ENCODE peak calls at places on chromosomes 1 and 21, in four cellular contexts. One of them, this sample, is unnamed.

GRCh38 chr1:54403377-54403776 is 2.8 kb downstream of the SSBP3 start:
- DNase-seq in A549: no peak
- DNase-seq in IMR-90: no peak
- DNase-seq in GM12878: no peak
- DNase-seq in this sample: no peak

GRCh38 chr21:41683815-41684214 is 83.0 kb downstream of the RIPK4 start:
- DNase-seq in A549: no peak
- DNase-seq in IMR-90: no peak
- DNase-seq in GM12878: no peak
- DNase-seq in this sample: no peak

GRCh38 chr21:46122241-46122671 is 24.3 kb downstream of the COL6A2 start:
- DNase-seq in A549: peak; percentile 23
- DNase-seq in IMR-90: peak; percentile 78
- DNase-seq in GM12878: no peak
- DNase-seq in this sample: no peak

GRCh38 chr1:202578565-202578964 is 131.7 kb downstream of the SYT2 start:
- DNase-seq in A549: no peak
- DNase-seq in IMR-90: peak; percentile 50
- DNase-seq in GM12878: no peak
- DNase-seq in this sample: no peak

GRCh38 chr21:37281993-37282392 is 14.9 kb upstream of the VPS26C start:
- DNase-seq in A549: no peak
- DNase-seq in IMR-90: no peak
- DNase-seq in GM12878: no peak
- DNase-seq in this sample: no peak

GRCh38 chr1:221672160-221672762 is 69.6 kb downstream of the DUSP10 start:
- DNase-seq in A549: no peak
- DNase-seq in IMR-90: peak; percentile 86
- DNase-seq in GM12878: no peak
- DNase-seq in this sample: no peak

GRCh38 chr1:88900883-88901282 is 9.5 kb upstream of the GTF2B start:
- DNase-seq in A549: no peak
- DNase-seq in IMR-90: no peak
- DNase-seq in GM12878: no peak
- DNase-seq in this sample: no peak

GRCh38 chr1:93079685-93080141 is 630 bp downstream of the MTF2 start:
- DNase-seq in A549: no peak
- DNase-seq in IMR-90: no peak
- DNase-seq in GM12878: no peak
- DNase-seq in this sample: peak; percentile 62

GRCh38 chr1:1631793-1632420 is at the start of gene MMP23B:
- DNase-seq in A549: no peak
- DNase-seq in IMR-90: no peak
- DNase-seq in GM12878: no peak
- DNase-seq in this sample: no peak

GRCh38 chr1:77829851-77830250 is 50.4 kb downstream of the MIGA1 start:
- DNase-seq in A549: no peak
- DNase-seq in IMR-90: no peak
- DNase-seq in GM12878: no peak
- DNase-seq in this sample: no peak

GRCh38 chr1:150152182-150152536 is 2.4 kb downstream of the PLEKHO1 start:
- DNase-seq in A549: no peak
- DNase-seq in IMR-90: no peak
- DNase-seq in GM12878: no peak
- DNase-seq in this sample: no peak

GRCh38 chr1:174626031-174627020 is 178.6 kb downstream of the GPR52 start:
- DNase-seq in A549: no peak
- DNase-seq in IMR-90: peak; percentile 55
- DNase-seq in GM12878: no peak
- DNase-seq in this sample: no peak

GRCh38 chr21:45867671-45868081 is 113.9 kb upstream of the COL6A1 start:
- DNase-seq in A549: no peak
- DNase-seq in IMR-90: no peak
- DNase-seq in GM12878: no peak
- DNase-seq in this sample: no peak

GRCh38 chr21:14687277-14687642 is 141.1 kb upstream of the SAMSN1 start:
- DNase-seq in A549: no peak
- DNase-seq in IMR-90: no peak
- DNase-seq in GM12878: peak; percentile 71
- DNase-seq in this sample: no peak

GRCh38 chr1:978835-979743 is 2.8 kb downstream of the PERM1 start:
- DNase-seq in A549: no peak
- DNase-seq in IMR-90: no peak
- DNase-seq in GM12878: no peak
- DNase-seq in this sample: no peak

GRCh38 chr1:167357305-167357704 is 136.6 kb downstream of the POU2F1 start:
- DNase-seq in A549: no peak
- DNase-seq in IMR-90: no peak
- DNase-seq in GM12878: peak; percentile 9
- DNase-seq in this sample: no peak

GRCh38 chr21:18244721-18245486 is at the start of gene CHODL:
- DNase-seq in A549: no peak
- DNase-seq in IMR-90: no peak
- DNase-seq in GM12878: no peak
- DNase-seq in this sample: no peak

GRCh38 chr1:202351725-202352124 is 3.2 kb downstream of the PPP1R12B start:
- DNase-seq in A549: no peak
- DNase-seq in IMR-90: peak; percentile 17
- DNase-seq in GM12878: no peak
- DNase-seq in this sample: peak; percentile 31

GRCh38 chr1:18951818-18952391 is 4.6 kb downstream of the IFFO2 start:
- DNase-seq in A549: no peak
- DNase-seq in IMR-90: no peak
- DNase-seq in GM12878: peak; percentile 83
- DNase-seq in this sample: no peak

GRCh38 chr1:36962991-36963390 is 71.3 kb downstream of the GRIK3 start:
- DNase-seq in A549: no peak
- DNase-seq in IMR-90: no peak
- DNase-seq in GM12878: no peak
- DNase-seq in this sample: no peak

GRCh38 chr1:5810131-5810530 is 182.1 kb downstream of the NPHP4 start:
- DNase-seq in A549: no peak
- DNase-seq in IMR-90: no peak
- DNase-seq in GM12878: no peak
- DNase-seq in this sample: no peak

GRCh38 chr1:23639460-23639859 is 52.1 kb upstream of the RPL11 start:
- DNase-seq in A549: no peak
- DNase-seq in IMR-90: no peak
- DNase-seq in GM12878: no peak
- DNase-seq in this sample: no peak
- TF ChIP-seq ELK1 in A549: no peak
- TF ChIP-seq ELK1 in IMR-90: no peak
- TF ChIP-seq ELK1 in GM12878: no peak
- TF ChIP-seq ELK1 in this sample: no peak

GRCh38 chr21:33801424-33802405 is 113.9 kb downstream of the ATP5PO start:
- DNase-seq in A549: peak; percentile 71
- DNase-seq in IMR-90: peak; percentile 80
- DNase-seq in GM12878: no peak
- DNase-seq in this sample: no peak

GRCh38 chr21:33802458-33802857 is 113.1 kb downstream of the ATP5PO start:
- DNase-seq in A549: no peak
- DNase-seq in IMR-90: no peak
- DNase-seq in GM12878: no peak
- DNase-seq in this sample: no peak

GRCh38 chr21:33799378-33800090 is 116.1 kb downstream of the ATP5PO start:
- DNase-seq in A549: peak; percentile 65
- DNase-seq in IMR-90: no peak
- DNase-seq in GM12878: no peak
- DNase-seq in this sample: no peak

GRCh38 chr21:33797565-33797964 is 118.0 kb downstream of the ATP5PO start:
- DNase-seq in A549: no peak
- DNase-seq in IMR-90: no peak
- DNase-seq in GM12878: no peak
- DNase-seq in this sample: no peak

DNA sequence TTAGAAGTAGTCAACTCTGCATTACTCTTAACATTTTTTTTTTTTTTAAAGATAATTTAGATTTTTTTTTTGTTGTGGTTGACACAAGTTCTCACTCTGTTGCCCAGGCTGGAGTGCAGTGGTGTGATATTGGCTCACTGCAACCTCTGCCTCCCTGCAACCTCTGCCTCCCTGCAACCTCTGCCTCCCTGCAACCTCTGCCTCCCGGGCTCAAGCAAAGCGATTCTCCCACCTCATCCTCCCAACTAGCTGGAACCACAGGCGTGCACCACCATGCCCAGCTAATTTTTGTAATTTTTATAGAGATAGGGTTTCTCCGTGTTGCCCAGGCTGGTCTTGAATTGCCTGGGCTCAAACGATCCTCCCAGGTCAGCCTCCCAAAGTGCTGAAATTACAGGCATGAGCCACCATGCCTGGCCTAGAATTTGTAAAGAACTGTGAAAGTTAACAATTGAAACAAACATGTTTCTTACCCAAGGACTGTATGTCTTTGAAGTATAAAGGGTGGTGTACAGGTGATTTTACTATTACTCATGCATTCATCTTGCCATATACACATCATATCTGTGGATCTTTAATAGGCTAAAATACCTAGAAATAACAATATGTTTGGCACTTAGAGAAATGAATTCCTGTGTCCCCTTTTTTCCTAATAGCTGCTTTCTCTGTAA is 114.7 kb downstream of the ATP5PO start:
- DNase-seq in A549: no peak
- DNase-seq in IMR-90: no peak
- DNase-seq in GM12878: no peak
- DNase-seq in this sample: no peak
- TF ChIP-seq BHLHE40 in A549: no peak
- TF ChIP-seq BHLHE40 in IMR-90: no peak
- TF ChIP-seq BHLHE40 in GM12878: no peak
- TF ChIP-seq BHLHE40 in this sample: no peak

GRCh38 chr1:76677775-76678405 is 189.4 kb upstream of the ST6GALNAC5 start:
- DNase-seq in A549: no peak
- DNase-seq in IMR-90: no peak
- DNase-seq in GM12878: no peak
- DNase-seq in this sample: no peak
- TF ChIP-seq ELK1 in A549: no peak
- TF ChIP-seq ELK1 in IMR-90: no peak
- TF ChIP-seq ELK1 in GM12878: no peak
- TF ChIP-seq ELK1 in this sample: no peak

DNA sequence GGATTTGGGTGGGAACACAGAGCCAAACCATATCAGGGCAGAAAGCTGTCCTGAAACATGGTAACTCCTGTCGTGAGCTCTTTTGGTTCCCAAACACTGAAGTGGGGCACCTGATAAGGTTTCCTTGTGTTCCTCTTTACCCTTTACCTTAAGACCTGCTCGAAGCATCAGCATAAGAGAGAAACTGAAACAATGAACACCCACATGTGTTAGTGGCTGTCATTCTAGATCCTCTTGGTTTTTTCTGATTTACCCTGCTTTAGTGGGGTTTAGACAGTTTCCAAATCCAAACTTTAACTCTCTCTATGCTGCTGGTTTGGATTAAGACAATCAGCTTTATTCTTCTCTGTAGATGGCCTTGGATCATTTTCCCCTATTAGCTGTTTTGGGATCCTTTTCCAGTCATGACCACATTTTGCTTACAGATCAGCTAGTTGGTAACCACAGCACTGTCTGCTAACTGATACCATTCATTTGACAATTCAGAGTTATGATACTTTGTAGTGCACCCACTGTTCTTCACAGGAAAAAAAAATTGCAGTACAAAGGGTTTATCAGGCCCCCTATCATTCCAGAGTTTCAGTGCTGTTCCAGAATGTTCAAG is 975 bp upstream of the MNDA start:
- DNase-seq in A549: no peak
- DNase-seq in IMR-90: no peak
- DNase-seq in GM12878: peak; percentile 45
- DNase-seq in this sample: no peak
- TF ChIP-seq BHLHE40 in A549: no peak
- TF ChIP-seq BHLHE40 in IMR-90: no peak
- TF ChIP-seq BHLHE40 in GM12878: no peak
- TF ChIP-seq BHLHE40 in this sample: no peak

DNA sequence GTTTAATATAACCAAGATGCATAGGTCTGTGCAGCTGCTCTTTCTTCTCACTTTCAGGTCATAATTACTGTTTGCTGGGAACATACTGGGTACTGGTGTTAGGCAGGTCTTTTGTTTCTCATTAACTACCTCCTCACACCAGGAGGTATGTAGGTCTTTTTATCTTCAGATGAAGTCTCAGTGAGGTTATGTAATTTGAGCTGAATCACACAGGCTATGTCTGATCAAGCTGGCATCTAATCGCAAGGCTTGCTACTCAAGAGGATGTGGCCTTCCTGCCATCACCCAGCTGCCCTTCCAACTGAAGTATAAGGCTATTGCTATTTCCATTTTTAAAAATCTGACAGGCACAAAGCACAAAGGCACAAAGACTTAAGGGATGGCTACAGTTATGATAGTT is 96.4 kb downstream of the RUNX1 start:
- DNase-seq in A549: peak; percentile 2
- DNase-seq in IMR-90: no peak
- DNase-seq in GM12878: no peak
- DNase-seq in this sample: no peak
- TF ChIP-seq ELK1 in A549: no peak
- TF ChIP-seq ELK1 in IMR-90: no peak
- TF ChIP-seq ELK1 in GM12878: no peak
- TF ChIP-seq ELK1 in this sample: no peak

DNA sequence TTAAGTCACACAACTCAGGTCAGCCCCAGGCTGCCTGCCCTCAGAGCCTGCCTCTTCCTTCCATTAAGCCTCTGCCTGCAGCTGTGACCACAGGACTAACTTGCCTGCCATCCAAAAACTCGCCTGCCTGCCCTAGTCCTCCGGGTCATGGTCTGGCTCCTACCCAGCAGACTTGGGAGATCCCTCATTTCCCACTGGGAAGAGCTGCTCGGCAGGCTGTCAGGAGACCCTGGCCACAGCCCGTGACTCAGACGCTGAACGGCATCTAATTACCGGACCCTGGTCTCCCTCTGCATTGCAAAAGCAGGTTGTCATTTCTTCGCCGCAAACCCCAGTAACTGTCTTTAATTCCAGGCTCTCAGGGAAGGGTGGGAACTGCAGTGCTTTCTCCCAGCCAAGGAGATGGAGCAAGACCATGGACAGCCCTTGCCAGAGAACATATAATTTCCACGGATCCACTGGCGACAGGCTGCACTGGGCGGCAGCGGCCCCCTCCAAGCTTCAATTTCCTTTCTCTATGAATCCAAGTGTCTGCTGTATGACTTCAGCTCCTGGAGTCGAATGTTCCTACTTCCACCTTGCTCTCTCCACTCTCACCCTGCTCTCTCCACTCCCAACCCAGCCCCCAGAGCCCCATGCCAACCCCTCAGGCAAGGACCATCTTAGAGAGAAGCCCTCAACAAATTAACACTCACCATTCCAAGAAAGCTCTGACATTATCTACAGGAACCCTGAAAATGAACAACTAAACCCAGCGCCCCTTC is 20.4 kb downstream of the OLFML2B start:
- DNase-seq in A549: no peak
- DNase-seq in IMR-90: peak; percentile 86
- DNase-seq in GM12878: no peak
- DNase-seq in this sample: no peak
- TF ChIP-seq BHLHE40 in A549: no peak
- TF ChIP-seq BHLHE40 in IMR-90: no peak
- TF ChIP-seq BHLHE40 in GM12878: no peak
- TF ChIP-seq BHLHE40 in this sample: no peak

GRCh38 chr1:153180556-153180955 is 22.7 kb upstream of the LELP1 start:
- DNase-seq in A549: no peak
- DNase-seq in IMR-90: no peak
- DNase-seq in GM12878: no peak
- DNase-seq in this sample: no peak
- TF ChIP-seq ELK1 in A549: no peak
- TF ChIP-seq ELK1 in IMR-90: no peak
- TF ChIP-seq ELK1 in GM12878: no peak
- TF ChIP-seq ELK1 in this sample: no peak

This sample was measured in K562.